ENCODE peak calls at places on chromosomes 16 and 17, in four cellular contexts. B is substantia nigra, S is HTR-8/SVneo, F is breast epithelium. W is an unnamed sample.

GRCh38 chr16:80045944-80046660 is 445.6 kb upstream of the MAF start:
- DNase-seq in S (no peak), F (no peak), B (no peak), W (peak)

GRCh38 chr17:17528101-17528500 is 31.9 kb upstream of the RASD1 start:
- DNase-seq in B (no peak), S (no peak), F (no peak), W (no peak)

GRCh38 chr16:47664653-47665325 is 203.7 kb downstream of the PHKB start:
- DNase-seq in F (no peak), B (no peak), S (no peak), W (no peak)

GRCh38 chr17:50087246-50087911 is 7.8 kb upstream of the PDK2 start:
- DNase-seq in S (peak), F (no peak), B (peak), W (peak)

GRCh38 chr17:29584452-29585079 is 4.9 kb downstream of the GIT1 start:
- DNase-seq in S (no peak), F (no peak), B (peak), W (peak)

GRCh38 chr17:45130640-45131293 is 1.5 kb downstream of the PLCD3 start:
- DNase-seq in S (no peak), F (no peak), B (no peak), W (no peak)

GRCh38 chr17:18217412-18218015 is 7.9 kb upstream of the LLGL1 start:
- DNase-seq in S (peak), B (peak), F (peak), W (peak)

GRCh38 chr16:67537636-67538591 is 9.3 kb downstream of the RIPOR1 start:
- DNase-seq in F (peak), B (no peak), S (peak), W (no peak)

GRCh38 chr16:67531247-67531646 is 2.6 kb downstream of the RIPOR1 start:
- DNase-seq in F (no peak), B (no peak), S (no peak), W (peak)

GRCh38 chr16:73464834-73465233 is 416.9 kb upstream of the ZFHX3 start:
- DNase-seq in B (no peak), S (no peak), F (no peak), W (no peak)

GRCh38 chr16:30352488-30353401 is 2.4 kb downstream of the CD2BP2 start:
- DNase-seq in S (no peak), B (no peak), F (peak), W (no peak)

GRCh38 chr17:4232168-4232813 is 31.5 kb downstream of the ANKFY1 start:
- DNase-seq in S (no peak), F (no peak), B (no peak), W (no peak)

GRCh38 chr16:46859719-46860152 is 24.4 kb upstream of the GPT2 start:
- DNase-seq in S (peak), B (no peak), F (no peak), W (no peak)

GRCh38 chr16:27269300-27270150 is 953 bp upstream of the NSMCE1 start:
- DNase-seq in F (no peak), B (no peak), S (no peak), W (no peak)

GRCh38 chr17:17445925-17446665 is 30.7 kb upstream of the MED9 start:
- DNase-seq in F (peak), S (peak), B (no peak), W (no peak)

GRCh38 chr16:17204248-17205043 is 266.3 kb downstream of the XYLT1 start:
- DNase-seq in F (no peak), S (no peak), B (no peak), W (no peak)

GRCh38 chr17:5122586-5123342 is 6.9 kb downstream of the USP6 start:
- DNase-seq in F (no peak), S (no peak), B (no peak), W (peak)

GRCh38 chr16:12024429-12024828 is 47.9 kb downstream of the SNX29 start:
- DNase-seq in S (no peak), F (no peak), B (no peak), W (no peak)